ENCODE peak calls at places on chromosomes 2 and 18, in nine cellular contexts. One of them, this sample, is unnamed.

GRCh38 chr2:71888741-71889445 is 258.8 kb downstream of the CYP26B1 start:
- DNase-seq in HFF-Myc: no peak
- DNase-seq in BJ: no peak
- DNase-seq in left lung: no peak
- DNase-seq in PC-9: no peak
- DNase-seq in CD8-positive, alpha-beta T cell: no peak
- DNase-seq in esophagus squamous epithelium: no peak
- DNase-seq in right atrium auricular region: peak
- DNase-seq in HCT116: no peak
- DNase-seq in this sample: no peak

GRCh38 chr2:167749016-167749415 is 498.4 kb downstream of the STK39 start:
- DNase-seq in PC-9: no peak
- DNase-seq in HCT116: no peak
- DNase-seq in CD8-positive, alpha-beta T cell: no peak
- DNase-seq in right atrium auricular region: no peak
- DNase-seq in HFF-Myc: no peak
- DNase-seq in esophagus squamous epithelium: no peak
- DNase-seq in left lung: no peak
- DNase-seq in BJ: no peak
- DNase-seq in this sample: no peak

GRCh38 chr2:126900646-126901319 is 2.1 kb downstream of the TEX51 start:
- DNase-seq in HFF-Myc: no peak
- DNase-seq in PC-9: no peak
- DNase-seq in esophagus squamous epithelium: no peak
- DNase-seq in BJ: no peak
- DNase-seq in left lung: no peak
- DNase-seq in HCT116: no peak
- DNase-seq in right atrium auricular region: peak
- DNase-seq in CD8-positive, alpha-beta T cell: no peak
- DNase-seq in this sample: no peak

GRCh38 chr18:9712606-9713005 is 4.5 kb downstream of the RAB31 start:
- DNase-seq in left lung: no peak
- DNase-seq in CD8-positive, alpha-beta T cell: no peak
- DNase-seq in HFF-Myc: no peak
- DNase-seq in PC-9: no peak
- DNase-seq in esophagus squamous epithelium: no peak
- DNase-seq in right atrium auricular region: peak
- DNase-seq in HCT116: no peak
- DNase-seq in BJ: no peak
- DNase-seq in this sample: no peak

GRCh38 chr18:48106976-48107781 is 176.7 kb upstream of the SMAD2 start:
- DNase-seq in left lung: no peak
- DNase-seq in PC-9: no peak
- DNase-seq in CD8-positive, alpha-beta T cell: no peak
- DNase-seq in HCT116: no peak
- DNase-seq in esophagus squamous epithelium: no peak
- DNase-seq in BJ: no peak
- DNase-seq in HFF-Myc: no peak
- DNase-seq in right atrium auricular region: no peak
- DNase-seq in this sample: no peak

GRCh38 chr2:18104583-18105224 is 226.2 kb downstream of the KCNS3 start:
- DNase-seq in left lung: no peak
- DNase-seq in BJ: no peak
- DNase-seq in HCT116: no peak
- DNase-seq in esophagus squamous epithelium: no peak
- DNase-seq in right atrium auricular region: no peak
- DNase-seq in CD8-positive, alpha-beta T cell: no peak
- DNase-seq in PC-9: peak
- DNase-seq in HFF-Myc: no peak
- DNase-seq in this sample: no peak

GRCh38 chr2:72825271-72826155 is at the start of gene EXOC6B:
- DNase-seq in HFF-Myc: peak
- DNase-seq in CD8-positive, alpha-beta T cell: peak
- DNase-seq in BJ: peak
- DNase-seq in PC-9: peak
- DNase-seq in HCT116: peak
- DNase-seq in left lung: peak
- DNase-seq in right atrium auricular region: peak
- DNase-seq in esophagus squamous epithelium: peak
- DNase-seq in this sample: peak

GRCh38 chr2:200040251-200040650 is 84.9 kb downstream of the MAIP1 start:
- DNase-seq in left lung: no peak
- DNase-seq in CD8-positive, alpha-beta T cell: no peak
- DNase-seq in HFF-Myc: no peak
- DNase-seq in PC-9: no peak
- DNase-seq in BJ: no peak
- DNase-seq in esophagus squamous epithelium: no peak
- DNase-seq in HCT116: no peak
- DNase-seq in right atrium auricular region: no peak
- DNase-seq in this sample: no peak

GRCh38 chr2:55567298-55567697 is 47.8 kb downstream of the CFAP36 start:
- DNase-seq in BJ: no peak
- DNase-seq in esophagus squamous epithelium: no peak
- DNase-seq in PC-9: no peak
- DNase-seq in right atrium auricular region: no peak
- DNase-seq in HCT116: no peak
- DNase-seq in HFF-Myc: no peak
- DNase-seq in left lung: no peak
- DNase-seq in CD8-positive, alpha-beta T cell: no peak
- DNase-seq in this sample: no peak

GRCh38 chr2:240917009-240917683 is 11.0 kb downstream of the CROCC2 start:
- DNase-seq in right atrium auricular region: no peak
- DNase-seq in HFF-Myc: no peak
- DNase-seq in left lung: peak
- DNase-seq in HCT116: no peak
- DNase-seq in esophagus squamous epithelium: no peak
- DNase-seq in BJ: no peak
- DNase-seq in PC-9: no peak
- DNase-seq in CD8-positive, alpha-beta T cell: no peak
- DNase-seq in this sample: no peak

GRCh38 chr2:224816816-224817215 is 100.7 kb upstream of the CCDC195 start:
- DNase-seq in HFF-Myc: no peak
- DNase-seq in left lung: no peak
- DNase-seq in esophagus squamous epithelium: no peak
- DNase-seq in right atrium auricular region: no peak
- DNase-seq in BJ: peak
- DNase-seq in HCT116: peak
- DNase-seq in PC-9: peak
- DNase-seq in CD8-positive, alpha-beta T cell: no peak
- DNase-seq in this sample: peak

GRCh38 chr2:230758566-230759480 is 46.2 kb downstream of the CAB39 start:
- DNase-seq in CD8-positive, alpha-beta T cell: no peak
- DNase-seq in HCT116: no peak
- DNase-seq in left lung: no peak
- DNase-seq in esophagus squamous epithelium: no peak
- DNase-seq in HFF-Myc: no peak
- DNase-seq in right atrium auricular region: no peak
- DNase-seq in BJ: peak
- DNase-seq in PC-9: peak
- DNase-seq in this sample: peak
- H3K4me3 ChIP-seq in CD8-positive, alpha-beta T cell: no peak
- H3K4me3 ChIP-seq in HCT116: no peak
- H3K4me3 ChIP-seq in left lung: no peak
- H3K4me3 ChIP-seq in esophagus squamous epithelium: no peak
- H3K4me3 ChIP-seq in HFF-Myc: no peak
- H3K4me3 ChIP-seq in right atrium auricular region: no peak
- H3K4me3 ChIP-seq in BJ: no peak
- H3K4me3 ChIP-seq in PC-9: no peak
- H3K4me3 ChIP-seq in this sample: no peak

GRCh38 chr2:145186303-145186702 is 666.4 kb upstream of the ZEB2 start:
- DNase-seq in PC-9: no peak
- DNase-seq in left lung: no peak
- DNase-seq in CD8-positive, alpha-beta T cell: no peak
- DNase-seq in BJ: peak
- DNase-seq in HCT116: no peak
- DNase-seq in right atrium auricular region: no peak
- DNase-seq in esophagus squamous epithelium: no peak
- DNase-seq in HFF-Myc: peak
- DNase-seq in this sample: no peak
- TF ChIP-seq CTCF in PC-9: no peak
- TF ChIP-seq CTCF in left lung: no peak
- TF ChIP-seq CTCF in CD8-positive, alpha-beta T cell: no peak
- TF ChIP-seq CTCF in BJ: peak
- TF ChIP-seq CTCF in HCT116: peak
- TF ChIP-seq CTCF in right atrium auricular region: no peak
- TF ChIP-seq CTCF in esophagus squamous epithelium: no peak
- TF ChIP-seq CTCF in HFF-Myc: peak
- TF ChIP-seq CTCF in this sample: peak

GRCh38 chr2:67214585-67215184 is 182.4 kb upstream of the ETAA1 start:
- DNase-seq in esophagus squamous epithelium: no peak
- DNase-seq in HFF-Myc: no peak
- DNase-seq in CD8-positive, alpha-beta T cell: no peak
- DNase-seq in left lung: no peak
- DNase-seq in right atrium auricular region: no peak
- DNase-seq in HCT116: no peak
- DNase-seq in BJ: no peak
- DNase-seq in PC-9: no peak
- DNase-seq in this sample: no peak
- H3K4me3 ChIP-seq in esophagus squamous epithelium: no peak
- H3K4me3 ChIP-seq in HFF-Myc: no peak
- H3K4me3 ChIP-seq in CD8-positive, alpha-beta T cell: no peak
- H3K4me3 ChIP-seq in left lung: no peak
- H3K4me3 ChIP-seq in right atrium auricular region: no peak
- H3K4me3 ChIP-seq in HCT116: no peak
- H3K4me3 ChIP-seq in BJ: no peak
- H3K4me3 ChIP-seq in PC-9: no peak
- H3K4me3 ChIP-seq in this sample: no peak

GRCh38 chr2:170361359-170361936 is 183.5 kb downstream of the MYO3B start:
- DNase-seq in CD8-positive, alpha-beta T cell: peak
- DNase-seq in BJ: no peak
- DNase-seq in PC-9: no peak
- DNase-seq in HFF-Myc: peak
- DNase-seq in esophagus squamous epithelium: no peak
- DNase-seq in left lung: no peak
- DNase-seq in right atrium auricular region: no peak
- DNase-seq in HCT116: peak
- DNase-seq in this sample: no peak
- TF ChIP-seq CTCF in CD8-positive, alpha-beta T cell: peak
- TF ChIP-seq CTCF in BJ: peak
- TF ChIP-seq CTCF in PC-9: peak
- TF ChIP-seq CTCF in HFF-Myc: peak
- TF ChIP-seq CTCF in esophagus squamous epithelium: peak
- TF ChIP-seq CTCF in left lung: peak
- TF ChIP-seq CTCF in right atrium auricular region: peak
- TF ChIP-seq CTCF in HCT116: peak
- TF ChIP-seq CTCF in this sample: peak

DNA sequence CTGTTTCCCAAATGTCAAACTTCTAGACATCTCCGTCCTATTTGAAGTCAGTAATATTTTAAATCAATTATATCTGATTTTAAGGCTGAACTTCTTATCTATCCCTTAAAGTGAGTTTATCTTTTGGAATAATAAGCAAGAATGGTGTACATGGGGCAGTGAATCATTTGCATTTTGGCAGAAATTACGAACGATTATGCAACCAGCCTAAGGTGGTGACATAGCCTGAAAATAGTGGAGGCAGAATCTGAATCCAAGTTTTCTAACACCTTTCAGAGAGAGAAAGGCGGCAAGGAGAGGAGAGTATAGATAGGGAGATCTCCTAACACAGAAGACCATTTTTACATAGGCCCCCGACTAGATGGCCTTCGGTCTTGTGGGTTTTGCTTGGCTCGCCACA is 10.7 kb downstream of the ZBTB14 start:
- DNase-seq in HCT116: no peak
- DNase-seq in CD8-positive, alpha-beta T cell: no peak
- DNase-seq in PC-9: no peak
- DNase-seq in right atrium auricular region: no peak
- DNase-seq in esophagus squamous epithelium: no peak
- DNase-seq in left lung: no peak
- DNase-seq in BJ: no peak
- DNase-seq in HFF-Myc: no peak
- DNase-seq in this sample: no peak
- H3K4me3 ChIP-seq in HCT116: no peak
- H3K4me3 ChIP-seq in CD8-positive, alpha-beta T cell: no peak
- H3K4me3 ChIP-seq in PC-9: no peak
- H3K4me3 ChIP-seq in right atrium auricular region: no peak
- H3K4me3 ChIP-seq in esophagus squamous epithelium: no peak
- H3K4me3 ChIP-seq in left lung: no peak
- H3K4me3 ChIP-seq in BJ: no peak
- H3K4me3 ChIP-seq in HFF-Myc: no peak
- H3K4me3 ChIP-seq in this sample: no peak

GRCh38 chr2:177692828-177693269 is 300.3 kb downstream of the AGPS start:
- DNase-seq in CD8-positive, alpha-beta T cell: no peak
- DNase-seq in esophagus squamous epithelium: no peak
- DNase-seq in PC-9: peak
- DNase-seq in HCT116: no peak
- DNase-seq in left lung: no peak
- DNase-seq in right atrium auricular region: no peak
- DNase-seq in BJ: peak
- DNase-seq in HFF-Myc: no peak
- DNase-seq in this sample: no peak
- TF ChIP-seq CTCF in CD8-positive, alpha-beta T cell: no peak
- TF ChIP-seq CTCF in esophagus squamous epithelium: no peak
- TF ChIP-seq CTCF in PC-9: peak
- TF ChIP-seq CTCF in HCT116: no peak
- TF ChIP-seq CTCF in left lung: no peak
- TF ChIP-seq CTCF in right atrium auricular region: no peak
- TF ChIP-seq CTCF in BJ: no peak
- TF ChIP-seq CTCF in HFF-Myc: no peak
- TF ChIP-seq CTCF in this sample: no peak

This sample was measured in AG09309.